ENCODE peak calls at places on chromosomes 16 and 17, in five cellular contexts. One of them, this sample, is unnamed.

GRCh38 chr16:546909-547770 is 13.1 kb upstream of the PRR35 start:
- DNase-seq in lower leg skin: no peak
- DNase-seq in testis: peak
- DNase-seq in GM12891: no peak
- DNase-seq in Peyer's patch: peak
- DNase-seq in this sample: peak

GRCh38 chr17:43467981-43468541 is 15.7 kb upstream of the DHX8 start:
- DNase-seq in lower leg skin: no peak
- DNase-seq in testis: no peak
- DNase-seq in GM12891: no peak
- DNase-seq in Peyer's patch: no peak
- DNase-seq in this sample: no peak

GRCh38 chr17:63446981-63447687 is 1.0 kb upstream of the CYB561 start:
- DNase-seq in lower leg skin: peak
- DNase-seq in testis: peak
- DNase-seq in GM12891: peak
- DNase-seq in Peyer's patch: peak
- DNase-seq in this sample: no peak

GRCh38 chr17:45900136-45900535 is 5.8 kb downstream of the MAPT start:
- DNase-seq in lower leg skin: no peak
- DNase-seq in testis: no peak
- DNase-seq in GM12891: no peak
- DNase-seq in Peyer's patch: no peak
- DNase-seq in this sample: no peak

GRCh38 chr16:16136588-16136987 is 86.7 kb downstream of the ABCC6 start:
- DNase-seq in lower leg skin: no peak
- DNase-seq in testis: no peak
- DNase-seq in GM12891: no peak
- DNase-seq in Peyer's patch: no peak
- DNase-seq in this sample: no peak

GRCh38 chr16:11679250-11679649 is 11.0 kb downstream of the SNN start:
- DNase-seq in lower leg skin: no peak
- DNase-seq in testis: peak
- DNase-seq in GM12891: no peak
- DNase-seq in Peyer's patch: no peak
- DNase-seq in this sample: no peak

GRCh38 chr16:87464691-87465300 is 28.0 kb downstream of the ZCCHC14 start:
- DNase-seq in lower leg skin: peak
- DNase-seq in testis: peak
- DNase-seq in GM12891: peak
- DNase-seq in Peyer's patch: peak
- DNase-seq in this sample: peak

GRCh38 chr17:67912088-67912487 is 84.2 kb downstream of the C17orf58 start:
- DNase-seq in lower leg skin: no peak
- DNase-seq in testis: no peak
- DNase-seq in GM12891: no peak
- DNase-seq in Peyer's patch: no peak
- DNase-seq in this sample: no peak

GRCh38 chr17:79991924-79992656 is 43.6 kb downstream of the TBC1D16 start:
- DNase-seq in lower leg skin: no peak
- DNase-seq in testis: no peak
- DNase-seq in GM12891: no peak
- DNase-seq in Peyer's patch: no peak
- DNase-seq in this sample: no peak

GRCh38 chr17:80101946-80102706 is 745 bp downstream of the GAA start:
- DNase-seq in lower leg skin: peak
- DNase-seq in testis: peak
- DNase-seq in GM12891: no peak
- DNase-seq in Peyer's patch: peak
- DNase-seq in this sample: peak

DNA sequence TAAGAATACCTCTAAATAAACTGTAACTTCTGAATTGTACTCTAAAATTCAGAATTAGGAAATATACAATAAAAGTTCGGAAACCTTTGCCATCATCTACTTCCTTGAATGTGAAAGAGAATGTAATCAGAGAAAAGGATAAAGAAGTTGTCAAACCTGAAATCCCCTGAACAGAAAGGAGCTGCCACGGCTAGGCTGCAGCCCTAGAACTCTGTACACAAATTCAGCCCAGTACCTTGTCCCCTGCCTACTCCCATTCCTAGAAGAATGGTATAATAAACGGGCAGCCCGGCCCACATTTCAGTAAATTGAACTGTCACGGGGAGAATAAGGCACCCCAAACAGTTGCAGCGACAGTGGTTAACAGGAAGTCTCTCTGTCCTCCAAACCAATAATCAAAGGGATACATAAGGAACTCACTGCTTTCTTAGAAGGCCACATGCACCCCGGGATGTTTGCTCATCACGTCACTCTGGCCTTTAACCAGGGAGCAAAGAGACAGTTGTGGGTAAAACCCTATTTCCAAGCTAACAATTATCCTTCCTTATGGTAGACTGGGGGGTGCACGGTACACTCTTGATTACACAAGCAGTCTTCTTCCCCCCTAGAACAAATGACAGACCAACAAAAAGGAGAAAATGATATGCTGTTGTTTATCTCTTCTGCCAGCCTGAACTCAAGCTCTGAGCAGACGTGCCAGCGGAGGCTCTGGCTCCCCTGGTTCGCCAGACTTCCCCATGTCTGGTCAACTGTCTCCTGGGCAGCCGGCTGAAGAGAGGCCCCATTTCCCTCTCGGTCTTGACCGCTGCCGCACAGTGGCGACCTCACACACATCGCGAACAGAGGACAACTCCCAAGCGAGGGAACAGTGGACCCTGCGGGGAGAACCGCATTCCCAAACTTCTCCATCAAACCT is 24.5 kb upstream of the RFFL start:
- DNase-seq in lower leg skin: no peak
- DNase-seq in testis: peak
- DNase-seq in GM12891: no peak
- DNase-seq in Peyer's patch: peak
- DNase-seq in this sample: peak
- TF ChIP-seq POLR2A in lower leg skin: no peak
- TF ChIP-seq POLR2A in testis: no peak
- TF ChIP-seq POLR2A in GM12891: peak
- TF ChIP-seq POLR2A in Peyer's patch: peak
- TF ChIP-seq POLR2A in this sample: peak

GRCh38 chr16:67720236-67720635 is 1.1 kb upstream of the GFOD2 start:
- DNase-seq in lower leg skin: no peak
- DNase-seq in testis: no peak
- DNase-seq in GM12891: no peak
- DNase-seq in Peyer's patch: no peak
- DNase-seq in this sample: no peak
- TF ChIP-seq POLR2A in lower leg skin: no peak
- TF ChIP-seq POLR2A in testis: no peak
- TF ChIP-seq POLR2A in GM12891: no peak
- TF ChIP-seq POLR2A in Peyer's patch: no peak
- TF ChIP-seq POLR2A in this sample: no peak

GRCh38 chr17:48328457-48328856 is 101.6 kb downstream of the SKAP1 start:
- DNase-seq in lower leg skin: no peak
- DNase-seq in testis: no peak
- DNase-seq in GM12891: no peak
- DNase-seq in Peyer's patch: no peak
- DNase-seq in this sample: no peak
- TF ChIP-seq POLR2A in lower leg skin: no peak
- TF ChIP-seq POLR2A in testis: no peak
- TF ChIP-seq POLR2A in GM12891: no peak
- TF ChIP-seq POLR2A in Peyer's patch: no peak
- TF ChIP-seq POLR2A in this sample: no peak

DNA sequence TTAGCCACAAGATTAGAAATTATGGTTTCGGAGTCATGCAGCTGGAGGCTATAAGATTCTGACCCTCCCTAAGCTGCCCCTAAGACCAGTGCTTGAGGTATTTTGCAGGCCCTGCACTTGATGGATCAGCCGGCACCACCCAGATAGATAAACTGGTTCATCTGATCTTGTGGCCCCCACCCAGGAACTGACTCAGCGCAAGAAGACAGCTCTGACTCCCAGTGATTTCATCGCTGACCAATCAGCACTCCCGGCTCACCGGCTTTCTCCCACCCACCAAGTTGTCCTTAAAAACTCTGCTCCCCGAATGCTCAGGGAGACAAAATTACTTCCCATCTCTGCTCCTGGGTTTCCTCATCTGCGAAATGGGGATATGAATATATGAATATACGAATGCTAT is 33.4 kb upstream of the C16orf82 start:
- DNase-seq in lower leg skin: no peak
- DNase-seq in testis: no peak
- DNase-seq in GM12891: no peak
- DNase-seq in Peyer's patch: no peak
- DNase-seq in this sample: no peak
- TF ChIP-seq POLR2A in lower leg skin: no peak
- TF ChIP-seq POLR2A in testis: no peak
- TF ChIP-seq POLR2A in GM12891: no peak
- TF ChIP-seq POLR2A in Peyer's patch: no peak
- TF ChIP-seq POLR2A in this sample: no peak

DNA sequence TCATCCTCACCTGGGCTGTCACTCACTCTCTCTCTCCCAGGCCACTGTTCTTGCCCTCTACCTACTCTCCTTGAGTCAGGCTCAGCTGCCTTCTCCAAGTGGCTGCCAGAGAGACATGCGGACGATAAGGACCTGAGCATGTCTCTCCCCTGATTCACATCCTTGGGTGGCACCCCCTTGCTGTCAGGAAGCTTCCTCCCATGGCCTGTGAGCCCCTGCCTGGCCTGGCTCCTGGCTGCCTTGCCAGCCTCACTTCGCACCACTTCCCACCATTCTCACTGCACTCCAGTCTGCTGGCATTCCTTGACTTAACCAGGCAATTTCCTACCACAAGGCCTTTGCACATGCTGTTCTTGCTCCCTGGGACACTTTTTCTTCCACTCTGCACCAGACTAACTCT is 2.7 kb upstream of the ALDH3A1 start:
- DNase-seq in lower leg skin: no peak
- DNase-seq in testis: no peak
- DNase-seq in GM12891: no peak
- DNase-seq in Peyer's patch: no peak
- DNase-seq in this sample: no peak
- TF ChIP-seq POLR2A in lower leg skin: no peak
- TF ChIP-seq POLR2A in testis: no peak
- TF ChIP-seq POLR2A in GM12891: no peak
- TF ChIP-seq POLR2A in Peyer's patch: no peak
- TF ChIP-seq POLR2A in this sample: no peak